ENCODE peak calls at places on chromosome 12, in ten cellular contexts. Z is breast epithelium, W is lower leg skin, G is IMR-90, C is stomach, N is thyroid gland, R is transverse colon, Q is ovary, B is right lobe of liver, K is sigmoid colon. M is an unnamed sample.
A peak's percentile ranks its signal among the peaks of the same experiment; 100 is the strongest.

GRCh38 chr12:131564843-131565242 is 146.0 kb upstream of the SFSWAP start:
- DNase-seq in Z (no peak), W (no peak), G (no peak), C (no peak), N (no peak), R (no peak), Q (no peak), B (no peak), K (no peak), M (no peak)

GRCh38 chr12:4307593-4308333 is 13.2 kb upstream of the TIGAR start:
- DNase-seq in Z (peak; percentile 92), W (peak; percentile 87), G (peak; percentile 79), C (peak; percentile 77), N (peak; percentile 77), R (peak; percentile 80), Q (peak; percentile 51), B (peak; percentile 68), K (peak; percentile 89), M (peak; percentile 77)

GRCh38 chr12:89825591-89826449 is 117.2 kb upstream of the ATP2B1 start:
- DNase-seq in Z (no peak), W (no peak), G (peak; percentile 4), C (no peak), N (no peak), R (no peak), Q (no peak), B (no peak), K (no peak), M (no peak)

GRCh38 chr12:88206636-88207035 is 64.5 kb downstream of the TMTC3 start:
- DNase-seq in Z (no peak), W (no peak), G (peak; percentile 68), C (no peak), N (no peak), R (no peak), Q (no peak), B (no peak), K (no peak), M (no peak)

GRCh38 chr12:77231548-77231947 is 166.2 kb upstream of the E2F7 start:
- DNase-seq in Z (peak; percentile 45), W (peak; percentile 94), G (peak; percentile 55), C (peak; percentile 92), N (peak; percentile 46), R (peak; percentile 63), Q (peak; percentile 89), B (peak; percentile 47), K (peak; percentile 82), M (peak; percentile 6)

GRCh38 chr12:94192506-94192905 is 44.1 kb downstream of the PLXNC1 start:
- DNase-seq in Z (no peak), W (no peak), G (no peak), C (no peak), N (no peak), R (no peak), Q (no peak), B (no peak), K (no peak), M (no peak)

GRCh38 chr12:124392271-124392990 is 97.5 kb downstream of the RFLNA start:
- DNase-seq in Z (no peak), W (peak; percentile 92), G (peak; percentile 45), C (no peak), N (no peak), R (peak; percentile 40), Q (no peak), B (no peak), K (no peak), M (no peak)

GRCh38 chr12:83451189-83451588 is 764.5 kb downstream of the TMTC2 start:
- DNase-seq in Z (no peak), W (no peak), G (no peak), C (no peak), N (no peak), R (no peak), Q (no peak), B (no peak), K (no peak), M (no peak)

GRCh38 chr12:52608826-52609630 is 7.8 kb upstream of the KRT72 start:
- DNase-seq in Z (no peak), W (no peak), G (no peak), C (no peak), N (no peak), R (no peak), Q (no peak), B (no peak), K (no peak), M (no peak)

GRCh38 chr12:104524026-104524425 is 67.3 kb downstream of the CHST11 start:
- DNase-seq in Z (no peak), W (no peak), G (no peak), C (no peak), N (no peak), R (no peak), Q (no peak), B (no peak), K (no peak), M (no peak)

GRCh38 chr12:22904485-22904884 is 279.5 kb downstream of the ETNK1 start:
- DNase-seq in Z (no peak), W (no peak), G (no peak), C (no peak), N (no peak), R (no peak), Q (no peak), B (no peak), K (no peak), M (no peak)

GRCh38 chr12:65943388-65944137 is 119.3 kb downstream of the HMGA2 start:
- DNase-seq in Z (no peak), W (no peak), G (no peak), C (no peak), N (no peak), R (no peak), Q (no peak), B (no peak), K (no peak), M (no peak)

GRCh38 chr12:13198921-13199320 is 2.4 kb downstream of the EMP1 start:
- DNase-seq in Z (no peak), W (no peak), G (peak; percentile 42), C (no peak), N (no peak), R (no peak), Q (no peak), B (no peak), K (no peak), M (no peak)
- TF ChIP-seq POLR2A in Z (no peak), W (no peak), G (peak; percentile 14), C (no peak), N (peak; percentile 11), R (no peak), Q (no peak), B (no peak), K (no peak), M (no peak)

GRCh38 chr12:122308811-122309210 is 42.5 kb upstream of the VPS33A start:
- DNase-seq in Z (no peak), W (no peak), G (peak; percentile 67), C (no peak), N (no peak), R (no peak), Q (no peak), B (no peak), K (no peak), M (no peak)

GRCh38 chr12:122309564-122310121 is 43.3 kb upstream of the VPS33A start:
- DNase-seq in Z (no peak), W (peak; percentile 34), G (peak; percentile 31), C (no peak), N (no peak), R (no peak), Q (no peak), B (no peak), K (no peak), M (no peak)

GRCh38 chr12:122304924-122305323 is 38.6 kb upstream of the VPS33A start:
- DNase-seq in Z (no peak), W (no peak), G (peak; percentile 46), C (no peak), N (no peak), R (no peak), Q (no peak), B (no peak), K (no peak), M (no peak)

GRCh38 chr12:122303068-122303467 is 36.8 kb upstream of the VPS33A start:
- DNase-seq in Z (no peak), W (no peak), G (no peak), C (no peak), N (no peak), R (no peak), Q (no peak), B (no peak), K (no peak), M (no peak)

DNA sequence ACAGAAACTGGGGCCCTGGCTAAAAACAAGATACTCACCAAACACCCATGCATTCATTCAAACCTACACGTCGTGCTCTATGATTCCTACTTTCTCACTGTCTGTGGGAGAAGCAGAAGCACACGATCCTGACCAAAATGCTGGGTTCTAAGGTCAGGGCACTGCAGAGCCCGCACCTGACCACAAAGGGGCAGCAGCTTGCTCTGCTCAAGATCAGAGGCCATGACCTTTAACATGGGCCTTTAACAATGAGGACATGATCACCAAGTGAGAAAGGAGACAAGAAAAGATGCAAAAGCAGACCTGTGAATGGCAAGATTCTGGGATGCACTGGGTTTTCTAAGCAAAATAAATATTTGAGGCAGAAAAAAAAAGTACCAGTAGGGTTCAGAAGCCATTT is 40.1 kb upstream of the VPS33A start:
- DNase-seq in Z (no peak), W (no peak), G (no peak), C (no peak), N (no peak), R (no peak), Q (no peak), B (no peak), K (no peak), M (no peak)
- TF ChIP-seq CTCF in Z (no peak), W (no peak), G (no peak), C (no peak), N (no peak), R (no peak), Q (no peak), B (peak; percentile 26), K (no peak), M (no peak)

GRCh38 chr12:120037851-120038250 is 48.8 kb downstream of the BICDL1 start:
- DNase-seq in Z (no peak), W (no peak), G (no peak), C (no peak), N (no peak), R (no peak), Q (no peak), B (no peak), K (no peak), M (no peak)
- TF ChIP-seq POLR2A in Z (no peak), W (no peak), G (no peak), C (no peak), N (no peak), R (no peak), Q (no peak), B (no peak), K (no peak), M (no peak)

DNA sequence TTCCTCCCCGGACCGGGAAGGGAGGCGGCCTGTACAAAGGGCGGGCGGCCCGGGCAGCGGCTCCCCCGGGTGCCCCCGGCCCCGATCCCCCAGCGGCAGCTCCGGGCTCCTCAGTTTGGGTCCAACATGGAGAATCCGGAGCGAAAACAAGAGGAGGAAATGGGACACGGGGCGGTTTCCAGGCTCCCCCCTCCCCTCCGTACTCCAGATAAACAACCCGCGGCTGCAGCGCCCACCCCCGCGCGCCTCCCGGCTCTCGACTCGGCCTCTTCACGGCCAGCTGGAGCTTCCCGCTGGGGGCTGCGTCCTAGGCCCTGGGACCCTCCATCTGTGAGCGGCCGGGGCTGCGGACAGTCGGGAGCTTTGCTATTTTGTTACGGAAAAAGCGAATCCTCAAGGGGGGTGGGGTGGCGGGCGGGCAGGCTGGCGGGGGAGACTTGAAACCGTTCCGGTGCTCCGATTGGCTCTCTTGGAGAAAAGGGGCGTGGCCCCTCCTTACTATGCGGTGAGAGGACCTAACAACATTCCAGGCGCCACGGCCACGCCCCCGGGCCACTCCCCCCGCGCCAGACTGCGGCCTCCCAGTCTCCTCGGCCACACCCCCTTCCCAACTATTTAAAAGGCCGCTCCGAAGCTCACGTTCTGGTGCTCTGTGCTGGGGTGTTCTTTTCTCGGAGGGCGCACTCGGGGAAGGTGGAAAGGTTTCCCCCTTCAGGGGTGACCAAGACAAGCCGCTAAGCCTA is at the start of gene CTDSP2:
- DNase-seq in Z (peak; percentile 100), W (peak; percentile 100), G (peak; percentile 98), C (peak; percentile 100), N (peak; percentile 100), R (peak; percentile 100), Q (peak; percentile 100), B (peak; percentile 100), K (peak; percentile 100), M (peak; percentile 100)
- TF ChIP-seq CTCF in Z (no peak), W (no peak), G (no peak), C (no peak), N (no peak), R (no peak), Q (no peak), B (no peak), K (no peak), M (no peak)

M was measured in prostate gland.